ENCODE peak calls at places on chromosomes 4 and X, in ten cellular contexts. V, Y, J, M, C, B, Z, A, D and P are unnamed samples.

GRCh38 chr4:83362492-83363329 is 28.1 kb upstream of the HPSE start:
- DNase-seq in Y (no peak), B (no peak), C (no peak), M (no peak), D (no peak), V (peak; percentile 96), J (no peak), A (peak; percentile 63), Z (peak; percentile 32), P (no peak)

GRCh38 chr4:8897768-8898167 is 26.1 kb upstream of the HMX1 start:
- DNase-seq in D (no peak), M (no peak), B (no peak), A (no peak), Y (no peak), V (no peak), C (no peak), Z (peak; percentile 37), J (no peak), P (no peak)

GRCh38 chr4:73872331-73873108 is 3.3 kb downstream of the CXCL1 start:
- DNase-seq in C (no peak), Y (no peak), Z (no peak), A (no peak), J (no peak), V (no peak), B (no peak), M (no peak), D (no peak), P (no peak)

GRCh38 chrX:50799531-50799961 is 14.4 kb downstream of the SHROOM4 start:
- DNase-seq in A (no peak), C (no peak), J (no peak), Z (peak; percentile 81), D (no peak), B (no peak), V (no peak), M (no peak), Y (no peak), P (no peak)

GRCh38 chr4:146976145-146976544 is 30.5 kb upstream of the TTC29 start:
- DNase-seq in A (no peak), Y (no peak), C (no peak), V (no peak), B (no peak), M (no peak), D (peak; percentile 29), Z (no peak), J (no peak), P (no peak)

GRCh38 chr4:151653548-151653918 is 107.3 kb downstream of the GATB start:
- DNase-seq in C (no peak), Y (no peak), B (no peak), Z (no peak), D (no peak), M (no peak), V (no peak), J (no peak), A (no peak), P (no peak)

GRCh38 chr4:84632092-84632491 is 49.2 kb downstream of the CDS1 start:
- DNase-seq in B (no peak), J (no peak), A (no peak), Y (no peak), C (no peak), D (no peak), V (no peak), Z (peak; percentile 79), M (no peak), P (no peak)

GRCh38 chr4:180304321-180304720 is 1938.9 kb upstream of the TENM3 start:
- DNase-seq in A (no peak), B (no peak), M (no peak), D (no peak), V (no peak), J (no peak), Z (no peak), C (no peak), Y (no peak), P (no peak)

GRCh38 chr4:154686838-154687237 is 57.0 kb upstream of the LRAT start:
- DNase-seq in Z (peak; percentile 9), C (no peak), B (no peak), A (no peak), M (no peak), D (no peak), J (no peak), Y (no peak), V (no peak), P (no peak)

GRCh38 chr4:186844059-186844681 is 120.5 kb upstream of the FAT1 start:
- DNase-seq in Z (no peak), J (no peak), M (peak; percentile 19), A (no peak), B (peak; percentile 20), Y (no peak), C (no peak), D (peak; percentile 86), V (no peak), P (no peak)

GRCh38 chrX:10423716-10424115 is 196.7 kb downstream of the MID1 start:
- DNase-seq in Y (no peak), C (no peak), A (no peak), D (no peak), V (no peak), M (no peak), B (no peak), Z (no peak), J (no peak), P (no peak)
- H3K4me1 ChIP-seq in Y (no peaks in the 10 kb centered on the region), C (no peaks in the 10 kb centered on the region), A (no peaks in the 10 kb centered on the region), D (no peaks in the 10 kb centered on the region), V (no peaks in the 10 kb centered on the region), M (no peaks in the 10 kb centered on the region), B (no peaks in the 10 kb centered on the region), Z (no peaks in the 10 kb centered on the region), J (no peaks in the 10 kb centered on the region), P (no peaks in the 10 kb centered on the region)

GRCh38 chr4:53923921-53924320 is 140.5 kb downstream of the CHIC2 start:
- DNase-seq in C (peak; percentile 53), Y (no peak), V (no peak), Z (peak; percentile 65), D (no peak), A (no peak), M (no peak), B (no peak), J (no peak), P (no peak)
- H3K4me1 ChIP-seq in C (peaks cover 7% of the 10 kb centered on the region), Y (no peaks in the 10 kb centered on the region), V (peaks cover 5% of the 10 kb centered on the region), Z (peaks cover 33% of the 10 kb centered on the region), D (no peaks in the 10 kb centered on the region), A (peaks cover 17% of the 10 kb centered on the region), M (no peaks in the 10 kb centered on the region), B (no peaks in the 10 kb centered on the region), J (no peaks in the 10 kb centered on the region), P (no peaks in the 10 kb centered on the region)

GRCh38 chr4:183852910-183853555 is 52.1 kb upstream of the STOX2 start:
- DNase-seq in Z (peak; percentile 76), A (no peak), V (no peak), J (no peak), Y (no peak), M (no peak), B (no peak), C (no peak), D (no peak), P (no peak)
- H3K4me1 ChIP-seq in Z (peaks cover 10% of the 10 kb centered on the region), A (no peaks in the 10 kb centered on the region), V (no peaks in the 10 kb centered on the region), J (no peaks in the 10 kb centered on the region), Y (no peaks in the 10 kb centered on the region), M (peaks cover 18% of the 10 kb centered on the region), B (no peaks in the 10 kb centered on the region), C (peaks cover 3% of the 10 kb centered on the region), D (peaks cover 9% of the 10 kb centered on the region), P (no peaks in the 10 kb centered on the region)

GRCh38 chr4:4541040-4541631 is 712 bp downstream of the STX18 start:
- DNase-seq in M (no peak), B (peak; percentile 15), D (no peak), C (no peak), V (peak; percentile 60), J (no peak), A (peak; percentile 45), Y (no peak), Z (peak; percentile 53), P (no peak)
- H3K4me1 ChIP-seq in M (peaks cover 58% of the 10 kb centered on the region), B (peaks cover 5% of the 10 kb centered on the region), D (peaks cover 14% of the 10 kb centered on the region), C (no peaks in the 10 kb centered on the region), V (peaks cover 59% of the 10 kb centered on the region), J (no peaks in the 10 kb centered on the region), A (peaks cover 33% of the 10 kb centered on the region), Y (peaks cover 28% of the 10 kb centered on the region), Z (peaks cover 10% of the 10 kb centered on the region), P (no peaks in the 10 kb centered on the region)

GRCh38 chr4:139763668-139764067 is 98.0 kb downstream of the MGST2 start:
- DNase-seq in Z (no peak), A (peak; percentile 27), C (no peak), J (no peak), M (no peak), V (no peak), B (no peak), Y (no peak), D (no peak), P (no peak)

GRCh38 chr4:139763205-139763604 is 97.6 kb downstream of the MGST2 start:
- DNase-seq in Z (no peak), A (no peak), C (peak; percentile 39), M (no peak), V (no peak), D (peak; percentile 32), Y (no peak), B (no peak), J (no peak), P (peak; percentile 77)

GRCh38 chr4:139762715-139763114 is 97.1 kb downstream of the MGST2 start:
- DNase-seq in B (no peak), Z (no peak), A (no peak), D (no peak), M (no peak), Y (no peak), V (no peak), J (no peak), C (no peak), P (no peak)

GRCh38 chr4:139764192-139764591 is 98.6 kb downstream of the MGST2 start:
- DNase-seq in J (no peak), M (peak; percentile 47), Z (no peak), Y (no peak), V (no peak), B (no peak), C (no peak), D (no peak), A (no peak), P (no peak)

GRCh38 chr4:139764686-139765085 is 99.1 kb downstream of the MGST2 start:
- DNase-seq in A (no peak), M (no peak), B (no peak), D (no peak), J (no peak), V (no peak), Y (no peak), C (no peak), Z (no peak), P (peak; percentile 33)
- H3K4me1 ChIP-seq in A (peaks cover 24% of the 10 kb centered on the region), M (peaks cover 58% of the 10 kb centered on the region), B (peaks cover 6% of the 10 kb centered on the region), D (peaks cover 23% of the 10 kb centered on the region), J (no peaks in the 10 kb centered on the region), V (peaks cover 40% of the 10 kb centered on the region), Y (no peaks in the 10 kb centered on the region), C (peaks cover 24% of the 10 kb centered on the region), Z (no peaks in the 10 kb centered on the region), P (peaks cover 39% of the 10 kb centered on the region)

GRCh38 chr4:136680271-136680670 is 852.0 kb downstream of the PCDH18 start:
- DNase-seq in C (no peak), J (no peak), Z (no peak), Y (no peak), A (no peak), B (no peak), V (no peak), M (no peak), D (peak; percentile 6), P (peak; percentile 85)

DNA sequence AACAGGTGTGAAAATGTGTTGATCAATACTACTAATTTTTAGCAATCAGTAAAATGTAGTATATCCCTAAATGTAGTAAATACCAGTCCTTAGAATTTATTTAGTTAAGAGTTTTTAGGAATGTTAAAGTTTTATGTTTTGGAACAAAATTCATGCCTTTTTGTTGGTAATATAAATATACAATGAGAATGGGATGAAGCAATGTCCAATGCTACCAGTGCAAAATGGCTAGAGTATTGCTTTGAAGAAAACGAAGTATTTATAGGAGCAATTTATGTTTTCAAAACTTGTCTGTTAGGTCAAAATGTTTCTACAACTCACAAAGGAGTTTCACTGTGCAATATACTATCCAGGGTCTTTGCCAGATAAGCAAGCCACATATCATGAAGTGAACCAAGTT is 851.5 kb downstream of the PCDH18 start:
- DNase-seq in D (no peak), C (no peak), J (no peak), M (no peak), A (no peak), B (no peak), V (no peak), Z (no peak), Y (no peak), P (no peak)
- H3K4me1 ChIP-seq in D (peaks cover 6% of the 10 kb centered on the region), C (peaks cover 2% of the 10 kb centered on the region), J (no peaks in the 10 kb centered on the region), M (no peaks in the 10 kb centered on the region), A (no peaks in the 10 kb centered on the region), B (no peaks in the 10 kb centered on the region), V (no peaks in the 10 kb centered on the region), Z (no peaks in the 10 kb centered on the region), Y (no peaks in the 10 kb centered on the region), P (peaks cover 13% of the 10 kb centered on the region)